ENCODE peak calls at places on chromosomes 5 and 9, in eight cellular contexts. F is uterus, Q is heart right ventricle, P is mucosa of descending colon, Y is heart left ventricle, X is ovary, N is neural progenitor cell, W is hepatocyte. E is an unnamed sample. For H3K4me1, the result is how much of the 10 kb centered on the place peaks cover.

GRCh38 chr5:51034501-51034900 is 348.7 kb upstream of the ISL1 start:
- DNase-seq in F (no peak), Q (no peak), P (no peak), Y (no peak), X (no peak), N (no peak), W (no peak), E (no peak)

GRCh38 chr9:125600194-125600593 is 106.8 kb downstream of the MAPKAP1 start:
- DNase-seq in F (no peak), Q (no peak), P (peak), Y (no peak), X (no peak), N (no peak), W (peak), E (no peak)

GRCh38 chr5:135426102-135427082 is 20.8 kb downstream of the DCANP1 start:
- DNase-seq in F (no peak), Q (no peak), P (peak), Y (no peak), X (no peak), N (peak), W (peak), E (no peak)

GRCh38 chr5:65562731-65563701 is at the start of the genes CENPK and PPWD1:
- DNase-seq in F (peak), Q (peak), P (peak), Y (peak), X (peak), N (peak), W (peak), E (peak)

GRCh38 chr5:106292654-106293053 is 1378.1 kb downstream of the EFNA5 start:
- DNase-seq in F (no peak), Q (no peak), P (no peak), Y (no peak), X (no peak), N (no peak), W (no peak), E (no peak)

GRCh38 chr9:89445801-89446228 is 52.1 kb downstream of the SEMA4D start:
- DNase-seq in F (no peak), Q (no peak), P (no peak), Y (peak), X (no peak), N (no peak), W (no peak), E (no peak)

GRCh38 chr9:105854056-105854782 is 159.9 kb downstream of the TMEM38B start:
- DNase-seq in F (no peak), Q (no peak), P (no peak), Y (no peak), X (no peak), N (no peak), W (no peak), E (no peak)

GRCh38 chr5:3325206-3325605 is 270.4 kb upstream of the IRX1 start:
- DNase-seq in F (no peak), Q (peak), P (no peak), Y (no peak), X (no peak), N (peak), W (peak), E (no peak)

GRCh38 chr9:32587901-32588300 is 14.9 kb upstream of the NDUFB6 start:
- DNase-seq in F (no peak), Q (no peak), P (no peak), Y (no peak), X (no peak), N (no peak), W (no peak), E (no peak)

GRCh38 chr5:167458412-167458811 is 833.0 kb upstream of the WWC1 start:
- DNase-seq in F (no peak), Q (no peak), P (no peak), Y (no peak), X (no peak), N (no peak), W (no peak), E (no peak)

GRCh38 chr5:76319673-76320072 is 83.4 kb upstream of the IQGAP2 start:
- DNase-seq in F (no peak), Q (no peak), P (no peak), Y (no peak), X (no peak), N (no peak), W (no peak), E (no peak)

GRCh38 chr9:129678844-129679243 is 13.4 kb downstream of the PRRX2 start:
- DNase-seq in F (no peak), Q (no peak), P (no peak), Y (no peak), X (no peak), N (no peak), W (no peak), E (no peak)

GRCh38 chr9:13900449-13900848 is 413.5 kb downstream of the NFIB start:
- DNase-seq in F (no peak), Q (no peak), P (no peak), Y (no peak), X (no peak), N (peak), W (no peak), E (no peak)

GRCh38 chr5:91223886-91224285 is 159.2 kb downstream of the ARRDC3 start:
- DNase-seq in F (no peak), Q (no peak), P (no peak), Y (no peak), X (no peak), N (no peak), W (no peak), E (no peak)

GRCh38 chr5:139651502-139651862 is 3.3 kb downstream of the CXXC5 start:
- DNase-seq in F (no peak), Q (no peak), P (no peak), Y (peak), X (no peak), N (peak), W (no peak), E (no peak)
- H3K4me1 ChIP-seq in F (under half), Q (half or more), P (half or more), Y (under half), X (under half), N (half or more), W (half or more), E (under half)

GRCh38 chr5:35717718-35718117 is 100.1 kb downstream of the SPEF2 start:
- DNase-seq in F (no peak), Q (no peak), P (no peak), Y (no peak), X (no peak), N (no peak), W (no peak), E (no peak)
- TF ChIP-seq CTCF in F (no peak), Q (no peak), P (no peak), Y (no peak), X (no peak), N (no peak), W (no peak), E (no peak)

GRCh38 chr5:59301727-59302126 is 591.8 kb downstream of the PDE4D start:
- DNase-seq in F (no peak), Q (no peak), P (no peak), Y (no peak), X (no peak), N (no peak), W (no peak), E (no peak)
- H3K4me1 ChIP-seq in F (under half), Q (under half), P (under half), Y (under half), X (under half), N (under half), W (under half), E (under half)

GRCh38 chr5:74673011-74673790 is 11.8 kb upstream of the HEXB start:
- DNase-seq in F (no peak), Q (no peak), P (no peak), Y (peak), X (no peak), N (peak), W (peak), E (no peak)
- TF ChIP-seq CTCF in F (peak), Q (peak), P (peak), Y (peak), X (no peak), N (peak), W (peak), E (peak)

DNA sequence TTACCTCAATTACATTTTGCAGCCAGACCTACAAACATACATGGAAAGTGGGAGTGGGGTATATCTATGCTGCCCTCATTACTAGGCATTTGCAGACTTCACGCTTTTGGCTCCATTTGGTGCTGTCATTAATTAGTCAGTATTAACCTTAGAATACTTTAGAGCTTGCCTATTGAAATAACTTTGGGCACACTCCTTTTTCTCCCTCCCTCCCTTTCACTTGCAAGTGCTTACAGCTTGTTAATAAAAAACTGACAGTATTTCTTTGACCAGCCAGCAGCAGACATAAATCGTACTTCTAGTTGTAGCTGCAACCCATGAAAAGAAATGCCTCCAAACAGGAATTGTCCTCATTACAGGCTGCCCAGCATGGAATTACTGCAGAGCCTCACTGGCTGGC is 667.4 kb upstream of the ZNF608 start:
- DNase-seq in F (no peak), Q (no peak), P (no peak), Y (no peak), X (no peak), N (peak), W (no peak), E (no peak)
- H3K4me1 ChIP-seq in F (under half), Q (under half), P (under half), Y (under half), X (under half), N (half or more), W (under half), E (under half)

GRCh38 chr5:43233946-43234345 is 41.9 kb downstream of the NIM1K start:
- DNase-seq in F (no peak), Q (no peak), P (no peak), Y (no peak), X (no peak), N (no peak), W (no peak), E (no peak)

GRCh38 chr5:43227655-43228054 is 35.6 kb downstream of the NIM1K start:
- DNase-seq in F (no peak), Q (no peak), P (no peak), Y (no peak), X (no peak), N (peak), W (peak), E (no peak)

GRCh38 chr5:43236633-43237355 is 44.8 kb downstream of the NIM1K start:
- DNase-seq in F (no peak), Q (no peak), P (peak), Y (no peak), X (no peak), N (no peak), W (no peak), E (no peak)

GRCh38 chr5:43232943-43233833 is 41.2 kb downstream of the NIM1K start:
- DNase-seq in F (no peak), Q (no peak), P (no peak), Y (no peak), X (no peak), N (no peak), W (no peak), E (no peak)

DNA sequence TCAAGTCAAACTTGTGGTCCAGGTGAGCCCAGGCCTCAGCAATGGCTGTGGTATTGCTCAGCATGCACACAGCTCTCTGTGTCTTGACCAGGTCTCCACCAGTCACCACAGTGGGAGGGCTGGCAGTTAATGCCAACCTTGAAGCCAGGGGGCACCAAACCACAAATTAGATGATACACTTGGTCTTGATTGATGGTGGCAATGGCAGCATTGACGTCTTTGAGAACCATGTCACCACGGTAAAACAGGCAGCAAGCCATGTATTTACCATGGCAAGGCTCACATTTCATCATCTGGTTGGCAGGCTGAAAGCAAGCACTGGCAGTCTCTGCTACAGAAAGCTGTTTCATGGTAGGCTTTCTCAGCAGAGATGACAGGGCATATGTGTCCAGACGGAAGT is 40.0 kb downstream of the NIM1K start:
- DNase-seq in F (no peak), Q (no peak), P (no peak), Y (no peak), X (no peak), N (no peak), W (no peak), E (no peak)
- TF ChIP-seq CTCF in F (no peak), Q (peak), P (no peak), Y (no peak), X (no peak), N (peak), W (no peak), E (no peak)

GRCh38 chr5:98785244-98785643 is 11.8 kb downstream of the RGMB start:
- DNase-seq in F (no peak), Q (no peak), P (no peak), Y (no peak), X (no peak), N (no peak), W (no peak), E (no peak)
- H3K4me1 ChIP-seq in F (under half), Q (under half), P (half or more), Y (under half), X (under half), N (half or more), W (under half), E (under half)

GRCh38 chr5:113825143-113825542 is 311.6 kb downstream of the YTHDC2 start:
- DNase-seq in F (no peak), Q (no peak), P (no peak), Y (no peak), X (no peak), N (no peak), W (no peak), E (no peak)

GRCh38 chr5:113824307-113824706 is 310.8 kb downstream of the YTHDC2 start:
- DNase-seq in F (no peak), Q (no peak), P (no peak), Y (no peak), X (no peak), N (no peak), W (no peak), E (no peak)
- TF ChIP-seq CTCF in F (no peak), Q (no peak), P (no peak), Y (no peak), X (no peak), N (peak), W (no peak), E (no peak)

E was measured in breast epithelium.